ENCODE peak calls at places on chromosomes 13 and 19, in nine cellular contexts. One of them, this sample, is unnamed.

GRCh38 chr19:472005-472858 is 11.4 kb upstream of the SHC2 start:
- DNase-seq in midbrain: no peak
- DNase-seq in upper lobe of right lung: no peak
- DNase-seq in activated T-cell treated with anti-CD3 and anti-CD28 coated beads, Interleukin-2, amount 50 U/mL, for 1 hour: no peak
- DNase-seq in iPS-NIHi11: no peak
- DNase-seq in Calu3: no peak
- DNase-seq in AG04450: no peak
- DNase-seq in endothelial cell: no peak
- DNase-seq in NCI-H748 treated with DMSO at 0.1 percent for 48 hours: no peak
- DNase-seq in this sample: no peak

GRCh38 chr13:105915451-105915850 is 620.0 kb downstream of the EFNB2 start:
- DNase-seq in midbrain: no peak
- DNase-seq in upper lobe of right lung: no peak
- DNase-seq in activated T-cell treated with anti-CD3 and anti-CD28 coated beads, Interleukin-2, amount 50 U/mL, for 1 hour: no peak
- DNase-seq in iPS-NIHi11: no peak
- DNase-seq in Calu3: no peak
- DNase-seq in AG04450: no peak
- DNase-seq in endothelial cell: no peak
- DNase-seq in NCI-H748 treated with DMSO at 0.1 percent for 48 hours: no peak
- DNase-seq in this sample: no peak

GRCh38 chr13:27200413-27201066 is 28.9 kb upstream of the USP12 start:
- DNase-seq in midbrain: no peak
- DNase-seq in upper lobe of right lung: no peak
- DNase-seq in activated T-cell treated with anti-CD3 and anti-CD28 coated beads, Interleukin-2, amount 50 U/mL, for 1 hour: no peak
- DNase-seq in iPS-NIHi11: no peak
- DNase-seq in Calu3: no peak
- DNase-seq in AG04450: no peak
- DNase-seq in endothelial cell: no peak
- DNase-seq in NCI-H748 treated with DMSO at 0.1 percent for 48 hours: no peak
- DNase-seq in this sample: no peak

GRCh38 chr19:4454621-4454951 is 3.0 kb downstream of the UBXN6 start:
- DNase-seq in midbrain: no peak
- DNase-seq in upper lobe of right lung: no peak
- DNase-seq in activated T-cell treated with anti-CD3 and anti-CD28 coated beads, Interleukin-2, amount 50 U/mL, for 1 hour: no peak
- DNase-seq in iPS-NIHi11: no peak
- DNase-seq in Calu3: no peak
- DNase-seq in AG04450: no peak
- DNase-seq in endothelial cell: no peak
- DNase-seq in NCI-H748 treated with DMSO at 0.1 percent for 48 hours: no peak
- DNase-seq in this sample: no peak

GRCh38 chr19:35347171-35347929 is at the start of gene FFAR1:
- DNase-seq in midbrain: no peak
- DNase-seq in upper lobe of right lung: peak
- DNase-seq in activated T-cell treated with anti-CD3 and anti-CD28 coated beads, Interleukin-2, amount 50 U/mL, for 1 hour: peak
- DNase-seq in iPS-NIHi11: no peak
- DNase-seq in Calu3: no peak
- DNase-seq in AG04450: no peak
- DNase-seq in endothelial cell: no peak
- DNase-seq in NCI-H748 treated with DMSO at 0.1 percent for 48 hours: no peak
- DNase-seq in this sample: no peak

GRCh38 chr13:113095146-113096051 is 10.2 kb upstream of the F7 start:
- DNase-seq in midbrain: no peak
- DNase-seq in upper lobe of right lung: no peak
- DNase-seq in activated T-cell treated with anti-CD3 and anti-CD28 coated beads, Interleukin-2, amount 50 U/mL, for 1 hour: no peak
- DNase-seq in iPS-NIHi11: no peak
- DNase-seq in Calu3: no peak
- DNase-seq in AG04450: no peak
- DNase-seq in endothelial cell: no peak
- DNase-seq in NCI-H748 treated with DMSO at 0.1 percent for 48 hours: no peak
- DNase-seq in this sample: no peak

GRCh38 chr13:25490236-25490635 is 118.5 kb downstream of the ATP8A2 start:
- DNase-seq in midbrain: no peak
- DNase-seq in upper lobe of right lung: no peak
- DNase-seq in activated T-cell treated with anti-CD3 and anti-CD28 coated beads, Interleukin-2, amount 50 U/mL, for 1 hour: no peak
- DNase-seq in iPS-NIHi11: no peak
- DNase-seq in Calu3: no peak
- DNase-seq in AG04450: no peak
- DNase-seq in endothelial cell: no peak
- DNase-seq in NCI-H748 treated with DMSO at 0.1 percent for 48 hours: no peak
- DNase-seq in this sample: no peak

GRCh38 chr13:100600461-100600860 is 11.9 kb upstream of the GGACT start:
- DNase-seq in midbrain: no peak
- DNase-seq in upper lobe of right lung: no peak
- DNase-seq in activated T-cell treated with anti-CD3 and anti-CD28 coated beads, Interleukin-2, amount 50 U/mL, for 1 hour: no peak
- DNase-seq in iPS-NIHi11: no peak
- DNase-seq in Calu3: no peak
- DNase-seq in AG04450: no peak
- DNase-seq in endothelial cell: no peak
- DNase-seq in NCI-H748 treated with DMSO at 0.1 percent for 48 hours: no peak
- DNase-seq in this sample: no peak

GRCh38 chr13:101838305-101838835 is 385.9 kb downstream of the ITGBL1 start:
- DNase-seq in midbrain: no peak
- DNase-seq in upper lobe of right lung: no peak
- DNase-seq in activated T-cell treated with anti-CD3 and anti-CD28 coated beads, Interleukin-2, amount 50 U/mL, for 1 hour: no peak
- DNase-seq in iPS-NIHi11: no peak
- DNase-seq in Calu3: no peak
- DNase-seq in AG04450: no peak
- DNase-seq in endothelial cell: no peak
- DNase-seq in NCI-H748 treated with DMSO at 0.1 percent for 48 hours: no peak
- DNase-seq in this sample: no peak

GRCh38 chr19:10001899-10002298 is 8.4 kb downstream of the COL5A3 start:
- DNase-seq in midbrain: no peak
- DNase-seq in upper lobe of right lung: no peak
- DNase-seq in activated T-cell treated with anti-CD3 and anti-CD28 coated beads, Interleukin-2, amount 50 U/mL, for 1 hour: no peak
- DNase-seq in iPS-NIHi11: peak
- DNase-seq in Calu3: peak
- DNase-seq in AG04450: no peak
- DNase-seq in endothelial cell: peak
- DNase-seq in NCI-H748 treated with DMSO at 0.1 percent for 48 hours: no peak
- DNase-seq in this sample: peak

GRCh38 chr13:43227721-43228120 is 204.3 kb downstream of the DNAJC15 start:
- DNase-seq in midbrain: no peak
- DNase-seq in upper lobe of right lung: no peak
- DNase-seq in activated T-cell treated with anti-CD3 and anti-CD28 coated beads, Interleukin-2, amount 50 U/mL, for 1 hour: no peak
- DNase-seq in iPS-NIHi11: no peak
- DNase-seq in Calu3: no peak
- DNase-seq in AG04450: no peak
- DNase-seq in endothelial cell: no peak
- DNase-seq in NCI-H748 treated with DMSO at 0.1 percent for 48 hours: no peak
- DNase-seq in this sample: no peak

GRCh38 chr13:99086869-99087129 is 108.9 kb upstream of the DOCK9 start:
- DNase-seq in midbrain: no peak
- DNase-seq in upper lobe of right lung: peak
- DNase-seq in activated T-cell treated with anti-CD3 and anti-CD28 coated beads, Interleukin-2, amount 50 U/mL, for 1 hour: peak
- DNase-seq in iPS-NIHi11: no peak
- DNase-seq in Calu3: no peak
- DNase-seq in AG04450: no peak
- DNase-seq in endothelial cell: peak
- DNase-seq in NCI-H748 treated with DMSO at 0.1 percent for 48 hours: no peak
- DNase-seq in this sample: peak

GRCh38 chr13:23928985-23929384 is 31.7 kb upstream of the C1QTNF9B start:
- DNase-seq in midbrain: no peak
- DNase-seq in upper lobe of right lung: no peak
- DNase-seq in activated T-cell treated with anti-CD3 and anti-CD28 coated beads, Interleukin-2, amount 50 U/mL, for 1 hour: no peak
- DNase-seq in iPS-NIHi11: no peak
- DNase-seq in Calu3: no peak
- DNase-seq in AG04450: peak
- DNase-seq in endothelial cell: no peak
- DNase-seq in NCI-H748 treated with DMSO at 0.1 percent for 48 hours: no peak
- DNase-seq in this sample: no peak

GRCh38 chr19:50413531-50413930 is 5.2 kb upstream of the SPIB start:
- DNase-seq in midbrain: no peak
- DNase-seq in upper lobe of right lung: no peak
- DNase-seq in activated T-cell treated with anti-CD3 and anti-CD28 coated beads, Interleukin-2, amount 50 U/mL, for 1 hour: no peak
- DNase-seq in iPS-NIHi11: no peak
- DNase-seq in Calu3: no peak
- DNase-seq in AG04450: no peak
- DNase-seq in endothelial cell: no peak
- DNase-seq in NCI-H748 treated with DMSO at 0.1 percent for 48 hours: no peak
- DNase-seq in this sample: no peak

GRCh38 chr19:13118424-13119193 is 545 bp downstream of the NACC1 start:
- DNase-seq in midbrain: no peak
- DNase-seq in upper lobe of right lung: peak
- DNase-seq in activated T-cell treated with anti-CD3 and anti-CD28 coated beads, Interleukin-2, amount 50 U/mL, for 1 hour: no peak
- DNase-seq in iPS-NIHi11: peak
- DNase-seq in Calu3: peak
- DNase-seq in AG04450: no peak
- DNase-seq in endothelial cell: peak
- DNase-seq in NCI-H748 treated with DMSO at 0.1 percent for 48 hours: peak
- DNase-seq in this sample: no peak

GRCh38 chr13:113420833-113421600 is 32.3 kb downstream of the ADPRHL1 start:
- DNase-seq in midbrain: no peak
- DNase-seq in upper lobe of right lung: peak
- DNase-seq in activated T-cell treated with anti-CD3 and anti-CD28 coated beads, Interleukin-2, amount 50 U/mL, for 1 hour: no peak
- DNase-seq in iPS-NIHi11: peak
- DNase-seq in Calu3: no peak
- DNase-seq in AG04450: no peak
- DNase-seq in endothelial cell: no peak
- DNase-seq in NCI-H748 treated with DMSO at 0.1 percent for 48 hours: no peak
- DNase-seq in this sample: no peak

GRCh38 chr19:16076958-16077611 is 790 bp downstream of the TPM4 start:
- DNase-seq in midbrain: peak
- DNase-seq in upper lobe of right lung: peak
- DNase-seq in activated T-cell treated with anti-CD3 and anti-CD28 coated beads, Interleukin-2, amount 50 U/mL, for 1 hour: peak
- DNase-seq in iPS-NIHi11: no peak
- DNase-seq in Calu3: no peak
- DNase-seq in AG04450: no peak
- DNase-seq in endothelial cell: peak
- DNase-seq in NCI-H748 treated with DMSO at 0.1 percent for 48 hours: no peak
- DNase-seq in this sample: no peak

GRCh38 chr19:6891761-6892385 is 4.5 kb downstream of the ADGRE1 start:
- DNase-seq in midbrain: no peak
- DNase-seq in upper lobe of right lung: no peak
- DNase-seq in activated T-cell treated with anti-CD3 and anti-CD28 coated beads, Interleukin-2, amount 50 U/mL, for 1 hour: no peak
- DNase-seq in iPS-NIHi11: no peak
- DNase-seq in Calu3: no peak
- DNase-seq in AG04450: no peak
- DNase-seq in endothelial cell: no peak
- DNase-seq in NCI-H748 treated with DMSO at 0.1 percent for 48 hours: no peak
- DNase-seq in this sample: no peak

GRCh38 chr13:44331446-44331845 is 42.2 kb upstream of the SERP2 start:
- DNase-seq in midbrain: no peak
- DNase-seq in upper lobe of right lung: no peak
- DNase-seq in activated T-cell treated with anti-CD3 and anti-CD28 coated beads, Interleukin-2, amount 50 U/mL, for 1 hour: no peak
- DNase-seq in iPS-NIHi11: no peak
- DNase-seq in Calu3: no peak
- DNase-seq in AG04450: no peak
- DNase-seq in endothelial cell: no peak
- DNase-seq in NCI-H748 treated with DMSO at 0.1 percent for 48 hours: no peak
- DNase-seq in this sample: no peak

GRCh38 chr13:30877335-30877734 is 28.7 kb upstream of the MEDAG start:
- DNase-seq in midbrain: no peak
- DNase-seq in upper lobe of right lung: no peak
- DNase-seq in activated T-cell treated with anti-CD3 and anti-CD28 coated beads, Interleukin-2, amount 50 U/mL, for 1 hour: no peak
- DNase-seq in iPS-NIHi11: no peak
- DNase-seq in Calu3: no peak
- DNase-seq in AG04450: no peak
- DNase-seq in endothelial cell: no peak
- DNase-seq in NCI-H748 treated with DMSO at 0.1 percent for 48 hours: no peak
- DNase-seq in this sample: no peak

GRCh38 chr13:31890946-31891345 is 140.6 kb upstream of the FRY start:
- DNase-seq in midbrain: no peak
- DNase-seq in upper lobe of right lung: no peak
- DNase-seq in activated T-cell treated with anti-CD3 and anti-CD28 coated beads, Interleukin-2, amount 50 U/mL, for 1 hour: no peak
- DNase-seq in iPS-NIHi11: no peak
- DNase-seq in Calu3: no peak
- DNase-seq in AG04450: no peak
- DNase-seq in endothelial cell: no peak
- DNase-seq in NCI-H748 treated with DMSO at 0.1 percent for 48 hours: no peak
- DNase-seq in this sample: no peak

GRCh38 chr13:32278456-32278855 is 36.7 kb downstream of the ZAR1L start:
- DNase-seq in midbrain: no peak
- DNase-seq in upper lobe of right lung: no peak
- DNase-seq in activated T-cell treated with anti-CD3 and anti-CD28 coated beads, Interleukin-2, amount 50 U/mL, for 1 hour: no peak
- DNase-seq in iPS-NIHi11: no peak
- DNase-seq in Calu3: no peak
- DNase-seq in AG04450: peak
- DNase-seq in endothelial cell: no peak
- DNase-seq in NCI-H748 treated with DMSO at 0.1 percent for 48 hours: no peak
- DNase-seq in this sample: no peak

GRCh38 chr19:47729799-47730520 is 15.4 kb upstream of the NOP53 start:
- DNase-seq in midbrain: no peak
- DNase-seq in upper lobe of right lung: peak
- DNase-seq in activated T-cell treated with anti-CD3 and anti-CD28 coated beads, Interleukin-2, amount 50 U/mL, for 1 hour: peak
- DNase-seq in iPS-NIHi11: peak
- DNase-seq in Calu3: peak
- DNase-seq in AG04450: no peak
- DNase-seq in endothelial cell: peak
- DNase-seq in NCI-H748 treated with DMSO at 0.1 percent for 48 hours: no peak
- DNase-seq in this sample: peak

GRCh38 chr13:43071824-43072223 is 48.4 kb downstream of the DNAJC15 start:
- DNase-seq in midbrain: no peak
- DNase-seq in upper lobe of right lung: no peak
- DNase-seq in activated T-cell treated with anti-CD3 and anti-CD28 coated beads, Interleukin-2, amount 50 U/mL, for 1 hour: no peak
- DNase-seq in iPS-NIHi11: peak
- DNase-seq in Calu3: no peak
- DNase-seq in AG04450: no peak
- DNase-seq in endothelial cell: no peak
- DNase-seq in NCI-H748 treated with DMSO at 0.1 percent for 48 hours: no peak
- DNase-seq in this sample: no peak

GRCh38 chr13:109647046-109647445 is 139.3 kb downstream of the IRS2 start:
- DNase-seq in midbrain: no peak
- DNase-seq in upper lobe of right lung: no peak
- DNase-seq in activated T-cell treated with anti-CD3 and anti-CD28 coated beads, Interleukin-2, amount 50 U/mL, for 1 hour: no peak
- DNase-seq in iPS-NIHi11: no peak
- DNase-seq in Calu3: peak
- DNase-seq in AG04450: no peak
- DNase-seq in endothelial cell: no peak
- DNase-seq in NCI-H748 treated with DMSO at 0.1 percent for 48 hours: no peak
- DNase-seq in this sample: no peak

GRCh38 chr13:23378009-23378632 is 55.4 kb downstream of the SACS start:
- DNase-seq in midbrain: peak
- DNase-seq in upper lobe of right lung: no peak
- DNase-seq in activated T-cell treated with anti-CD3 and anti-CD28 coated beads, Interleukin-2, amount 50 U/mL, for 1 hour: peak
- DNase-seq in iPS-NIHi11: peak
- DNase-seq in Calu3: no peak
- DNase-seq in AG04450: peak
- DNase-seq in endothelial cell: no peak
- DNase-seq in NCI-H748 treated with DMSO at 0.1 percent for 48 hours: no peak
- DNase-seq in this sample: no peak